ENCODE peak calls at places on chromosomes 5 and 9, in five cellular contexts. W is WERI-Rb-1, Q is mesendoderm, F is mammary epithelial cell, S is spleen. K is an unnamed sample.

GRCh38 chr5:159133041-159133741 is 33.5 kb upstream of the EBF1 start:
- DNase-seq in W (no peak), S (no peak), Q (peak; percentile 27), F (peak; percentile 38), K (no peak)

GRCh38 chr9:18499987-18500386 is 26.0 kb downstream of the ADAMTSL1 start:
- DNase-seq in F (peak; percentile 80), S (no peak), Q (no peak), W (no peak), K (no peak)

GRCh38 chr5:76958976-76959767 is 6.3 kb downstream of the CRHBP start:
- DNase-seq in S (no peak), W (no peak), F (peak; percentile 16), Q (peak; percentile 65), K (no peak)

GRCh38 chr9:132116583-132116982 is 36.9 kb upstream of the MED27 start:
- DNase-seq in F (no peak), S (no peak), Q (no peak), W (no peak), K (no peak)

GRCh38 chr9:136361047-136361756 is 2.3 kb downstream of the DNLZ start:
- DNase-seq in Q (no peak), W (no peak), S (no peak), F (no peak), K (no peak)

GRCh38 chr5:180600554-180601041 is 9.3 kb upstream of the SCGB3A1 start:
- DNase-seq in F (no peak), S (peak; percentile 52), W (no peak), Q (no peak), K (no peak)

GRCh38 chr5:138179277-138179857 is 455 bp downstream of the KIF20A start:
- DNase-seq in F (peak; percentile 9), W (no peak), S (no peak), Q (peak; percentile 41), K (no peak)

GRCh38 chr5:126543009-126543408 is 52.0 kb downstream of the ALDH7A1 start:
- DNase-seq in F (no peak), S (no peak), Q (no peak), W (no peak), K (no peak)

GRCh38 chr9:125586173-125586512 is 120.9 kb downstream of the MAPKAP1 start:
- DNase-seq in F (no peak), Q (no peak), W (no peak), S (no peak), K (no peak)

GRCh38 chr9:121861501-121862180 is 210.2 kb downstream of the DAB2IP start:
- DNase-seq in Q (peak; percentile 79), F (no peak), W (peak; percentile 95), S (no peak), K (peak; percentile 52)

GRCh38 chr9:133492061-133493021 is 13.4 kb upstream of the SLC2A6 start:
- DNase-seq in W (no peak), S (no peak), Q (no peak), F (peak; percentile 14), K (no peak)

GRCh38 chr5:149271717-149272558 is at the start of gene AFAP1L1:
- DNase-seq in Q (peak; percentile 38), S (peak; percentile 80), W (peak; percentile 49), F (peak; percentile 44), K (peak; percentile 20)

GRCh38 chr5:170769898-170770416 is 13.6 kb upstream of the GABRP start:
- DNase-seq in W (no peak), F (no peak), Q (no peak), S (no peak), K (no peak)
- H3K27ac ChIP-seq in W (no peak overlapping the region), F (no peak overlapping the region), Q (no peak overlapping the region), S (no peak overlapping the region), K (no peak overlapping the region)

GRCh38 chr5:172144291-172144815 is 43.7 kb downstream of the STK10 start:
- DNase-seq in Q (peak; percentile 82), W (no peak), F (peak; percentile 74), S (no peak), K (no peak)

GRCh38 chr5:172144931-172145869 is 42.8 kb downstream of the STK10 start:
- DNase-seq in Q (no peak), W (no peak), F (no peak), S (no peak), K (no peak)

GRCh38 chr5:172147857-172148256 is 40.2 kb downstream of the STK10 start:
- DNase-seq in F (no peak), Q (no peak), S (peak; percentile 58), W (no peak), K (no peak)

GRCh38 chr5:172146748-172147092 is 41.3 kb downstream of the STK10 start:
- DNase-seq in F (no peak), S (no peak), W (no peak), Q (no peak), K (no peak)

GRCh38 chr5:172145870-172146747 is 41.9 kb downstream of the STK10 start:
- DNase-seq in Q (peak; percentile 84), W (no peak), S (no peak), F (no peak), K (no peak)
- H3K27ac ChIP-seq in Q (no peak overlapping the region), W (no peak overlapping the region), S (peak overlapping the region; percentile 30), F (no peak overlapping the region), K (no peak overlapping the region)

GRCh38 chr5:132110930-132111329 is 37.3 kb downstream of the CSF2 start:
- DNase-seq in Q (no peak), F (no peak), W (no peak), S (no peak), K (no peak)

GRCh38 chr5:132114150-132115121 is 40.8 kb downstream of the CSF2 start:
- DNase-seq in Q (no peak), F (no peak), S (no peak), W (no peak), K (no peak)

GRCh38 chr5:132110195-132110594 is 36.6 kb downstream of the CSF2 start:
- DNase-seq in W (no peak), Q (no peak), F (no peak), S (no peak), K (no peak)

GRCh38 chr5:132116072-132116471 is 42.5 kb downstream of the CSF2 start:
- DNase-seq in S (no peak), Q (no peak), F (no peak), W (no peak), K (no peak)

GRCh38 chr5:132115375-132115774 is 41.8 kb downstream of the CSF2 start:
- DNase-seq in F (no peak), W (no peak), Q (no peak), S (no peak), K (no peak)
- H3K27ac ChIP-seq in F (no peak overlapping the region), W (no peak overlapping the region), Q (no peak overlapping the region), S (no peak overlapping the region), K (no peak overlapping the region)

DNA sequence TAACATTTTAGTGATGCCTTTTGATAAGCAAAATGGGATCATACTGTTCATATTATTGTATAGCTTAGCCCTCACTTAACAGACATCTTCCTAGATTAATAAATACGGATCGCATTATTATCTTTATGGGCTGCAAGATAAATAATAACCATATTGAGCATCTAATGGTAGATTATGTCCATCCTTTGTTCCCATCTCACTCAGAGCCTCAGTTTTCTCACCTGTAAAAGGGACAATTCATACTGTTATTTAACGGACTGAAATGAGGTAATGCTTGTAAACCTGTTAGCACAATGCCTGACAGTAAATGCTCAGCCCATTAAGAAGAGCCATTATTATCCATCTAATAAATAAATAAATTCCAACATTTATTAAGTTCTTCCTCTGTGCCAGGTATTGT is 3.0 kb upstream of the RPL26L1 start:
- DNase-seq in F (no peak), W (no peak), Q (no peak), S (no peak), K (no peak)
- H3K27ac ChIP-seq in F (no peak overlapping the region), W (no peak overlapping the region), Q (no peak overlapping the region), S (peak overlapping the region; percentile 42), K (no peak overlapping the region)

DNA sequence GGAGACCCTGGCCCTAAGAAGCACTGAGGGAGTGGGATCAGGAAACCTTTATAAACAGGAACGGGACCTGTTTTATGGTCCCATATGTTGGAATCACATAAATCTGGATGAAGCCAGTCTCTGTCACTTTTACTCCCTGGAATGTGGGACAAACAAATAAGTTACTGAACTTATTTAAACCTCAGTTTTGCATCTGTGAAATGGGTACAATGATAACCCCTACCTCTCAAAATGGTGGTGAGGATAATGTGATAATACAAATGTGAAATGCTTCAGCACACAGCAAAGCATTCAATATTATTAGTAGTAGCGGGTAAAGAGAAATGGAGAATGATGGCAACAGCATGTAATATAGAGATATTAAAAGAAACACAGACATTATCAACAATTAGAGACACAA is 298.9 kb downstream of the ZSWIM6 start:
- DNase-seq in Q (no peak), S (no peak), F (no peak), W (no peak), K (no peak)
- H3K27ac ChIP-seq in Q (no peak overlapping the region), S (peak overlapping the region; percentile 54), F (no peak overlapping the region), W (no peak overlapping the region), K (peak overlapping the region; percentile 98)

GRCh38 chr9:98011122-98011521 is 28.0 kb downstream of the ANP32B start:
- DNase-seq in Q (no peak), W (no peak), S (no peak), F (no peak), K (no peak)
- H3K27ac ChIP-seq in Q (no peak overlapping the region), W (no peak overlapping the region), S (peak overlapping the region; percentile 58), F (no peak overlapping the region), K (no peak overlapping the region)

GRCh38 chr9:69918317-69918716 is 97.7 kb downstream of the CFAP95 start:
- DNase-seq in W (no peak), Q (no peak), F (no peak), S (no peak), K (no peak)
- H3K27ac ChIP-seq in W (no peak overlapping the region), Q (no peak overlapping the region), F (no peak overlapping the region), S (no peak overlapping the region), K (no peak overlapping the region)

K was measured in caudate nucleus.